ENCODE peak calls at places on chromosomes 16 and 17, in four cellular contexts. N, A, Y and K are unnamed samples.
A peak's percentile ranks its signal among the peaks of the same experiment; 100 is the strongest.

GRCh38 chr16:19771040-19771439 is 53.0 kb downstream of the IQCK start:
- DNase-seq in Y (no peak), A (no peak), N (no peak), K (no peak)

GRCh38 chr17:76598004-76598439 is 12.4 kb upstream of the ST6GALNAC2 start:
- DNase-seq in N (no peak), Y (no peak), A (no peak), K (peak; percentile 67)

GRCh38 chr17:63785556-63785955 is 11.6 kb downstream of the DDX42 start:
- DNase-seq in Y (no peak), A (no peak), N (no peak), K (no peak)

GRCh38 chr16:20326336-20326735 is 977 bp downstream of the GP2 start:
- DNase-seq in Y (no peak), N (no peak), A (no peak), K (no peak)

GRCh38 chr17:45022655-45023339 is 28.6 kb downstream of the DCAKD start:
- DNase-seq in N (no peak), A (no peak), Y (no peak), K (no peak)

GRCh38 chr17:50177983-50178834 is 12.4 kb downstream of the SGCA start:
- DNase-seq in N (peak; percentile 73), Y (peak; percentile 68), A (peak; percentile 93), K (peak; percentile 89)

GRCh38 chr17:68461589-68461988 is 4.3 kb upstream of the WIPI1 start:
- DNase-seq in N (no peak), Y (no peak), A (no peak), K (no peak)

GRCh38 chr16:71367243-71367976 is 8.9 kb downstream of the CALB2 start:
- DNase-seq in Y (peak; percentile 92), N (peak; percentile 80), A (peak; percentile 82), K (peak; percentile 55)

GRCh38 chr17:11487469-11487868 is 110.8 kb upstream of the DNAH9 start:
- DNase-seq in N (no peak), Y (no peak), A (no peak), K (no peak)

DNA sequence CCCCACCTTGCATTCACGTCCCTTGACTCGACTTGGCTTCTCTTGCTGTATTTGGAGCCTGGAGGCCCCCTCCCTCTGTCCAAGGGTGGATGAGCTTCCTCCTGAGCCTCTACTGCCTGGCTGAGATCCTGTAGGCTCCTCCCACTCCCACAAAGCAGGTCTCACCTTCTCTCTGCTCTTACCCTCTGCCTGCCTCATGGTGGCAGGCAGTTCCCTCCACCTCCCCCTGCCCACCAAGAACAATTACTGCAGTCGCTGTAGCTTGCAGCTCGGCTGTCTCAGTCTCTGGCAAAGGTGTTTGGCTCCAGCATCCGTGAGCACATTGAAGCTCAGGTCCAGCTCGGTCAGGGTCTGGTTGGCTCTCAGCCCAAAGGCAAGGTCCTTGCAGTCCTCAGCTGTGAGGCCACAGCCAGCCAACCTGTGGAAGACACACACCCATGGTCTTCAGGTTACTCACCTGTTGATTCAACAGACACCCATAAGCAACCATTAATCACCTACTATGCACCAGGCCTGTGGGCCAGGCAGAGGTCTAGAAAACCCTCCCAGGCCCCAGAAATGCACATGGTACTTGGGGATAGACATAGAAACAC is 42.6 kb downstream of the NLRP1 start:
- DNase-seq in Y (peak; percentile 31), A (no peak), N (no peak), K (no peak)
- TF ChIP-seq FOXJ3 in Y (no peak), A (no peak), N (no peak), K (no peak)

GRCh38 chr17:27762527-27763305 is 37.6 kb downstream of the NOS2 start:
- DNase-seq in N (no peak), Y (peak; percentile 59), A (no peak), K (no peak)
- TF ChIP-seq FOXJ3 in N (no peak), Y (no peak), A (no peak), K (no peak)

GRCh38 chr17:59853168-59853918 is 39.4 kb downstream of the TUBD1 start:
- DNase-seq in A (peak; percentile 44), N (peak; percentile 53), Y (peak; percentile 56), K (peak; percentile 99)
- TF ChIP-seq FOXJ3 in A (no peak), N (no peak), Y (no peak), K (peak; percentile 94)

GRCh38 chr17:41391535-41391934 is 5.9 kb downstream of the KRT31 start:
- DNase-seq in Y (no peak), A (no peak), N (no peak), K (no peak)

GRCh38 chr17:41393826-41394225 is 3.6 kb downstream of the KRT31 start:
- DNase-seq in N (no peak), A (no peak), Y (no peak), K (no peak)

GRCh38 chr17:41390411-41390938 is 6.9 kb downstream of the KRT31 start:
- DNase-seq in Y (no peak), A (no peak), N (no peak), K (no peak)

GRCh38 chr17:41393294-41393693 is 4.1 kb downstream of the KRT31 start:
- DNase-seq in N (no peak), Y (no peak), A (no peak), K (no peak)

DNA sequence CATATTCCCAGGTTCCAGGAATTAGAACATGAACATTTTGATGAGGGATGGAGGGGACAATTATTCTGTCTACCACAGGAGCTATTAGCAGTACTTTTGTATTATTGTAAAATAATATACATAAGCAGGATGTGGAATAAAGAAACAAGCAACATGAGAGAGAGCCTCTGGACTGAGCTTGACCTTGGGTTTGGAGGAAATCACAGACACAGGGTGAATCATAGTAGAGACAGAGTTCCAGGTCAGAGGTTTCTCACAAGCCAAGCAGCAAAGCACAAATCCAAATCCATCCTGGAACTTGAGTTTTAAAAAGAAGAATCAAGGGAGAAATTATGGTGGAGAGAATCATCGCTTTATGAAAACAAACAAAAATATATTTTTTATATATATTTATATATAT is 5.1 kb downstream of the KRT31 start:
- DNase-seq in A (no peak), N (no peak), Y (no peak), K (no peak)
- TF ChIP-seq FOXJ3 in A (no peak), N (no peak), Y (no peak), K (no peak)

GRCh38 chr16:78704421-78704820 is 605.0 kb downstream of the WWOX start:
- DNase-seq in N (no peak), Y (no peak), A (no peak), K (no peak)
- TF ChIP-seq FOXJ3 in N (no peak), Y (no peak), A (no peak), K (no peak)

GRCh38 chr17:5585814-5586558 is 1.7 kb upstream of the NLRP1 start:
- DNase-seq in Y (no peak), N (no peak), A (no peak), K (no peak)

GRCh38 chr17:5584971-5585794 is 874 bp upstream of the NLRP1 start:
- DNase-seq in Y (no peak), A (no peak), N (no peak), K (no peak)

GRCh38 chr17:5584383-5584951 is at the start of gene NLRP1:
- DNase-seq in N (no peak), Y (no peak), A (peak; percentile 35), K (peak; percentile 20)

GRCh38 chr17:5588584-5588983 is 4.3 kb upstream of the NLRP1 start:
- DNase-seq in Y (no peak), A (no peak), N (no peak), K (no peak)

DNA sequence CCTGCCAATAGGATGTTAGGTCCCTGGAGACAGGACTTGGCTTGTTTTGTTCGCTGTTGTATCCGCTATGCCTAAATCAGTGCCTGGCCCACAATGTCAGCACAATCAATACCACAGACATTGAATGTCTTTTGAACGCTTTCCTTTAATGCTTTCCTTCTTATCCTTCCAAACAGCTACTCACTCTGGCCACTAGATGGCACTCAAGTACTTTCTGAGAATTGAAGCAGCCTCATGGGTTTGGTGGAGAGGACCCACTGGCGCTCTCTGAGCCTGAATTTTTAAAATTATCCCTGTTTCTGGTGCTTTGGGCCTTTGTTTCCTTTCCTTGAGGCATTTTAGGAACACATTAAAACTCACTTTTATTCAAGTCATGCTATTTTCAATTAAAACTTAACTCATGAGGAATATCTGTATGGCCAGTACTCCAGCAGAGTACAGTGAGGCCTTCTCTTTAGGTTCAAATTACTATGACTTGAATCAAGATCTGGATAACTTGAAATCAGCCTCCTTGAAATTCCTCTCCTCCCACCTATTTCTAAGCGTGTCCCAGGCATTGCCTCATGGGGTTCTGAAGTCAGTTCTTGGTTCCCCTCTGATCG is 3.2 kb upstream of the NLRP1 start:
- DNase-seq in Y (no peak), N (peak; percentile 53), A (peak; percentile 68), K (peak; percentile 81)
- TF ChIP-seq FOXJ3 in Y (no peak), N (no peak), A (no peak), K (no peak)